ENCODE peak calls at places on chromosomes 11 and 22, in ten cellular contexts. Q is Peyer's patch, P is WTC11, X is HFF-Myc, I is nephron progenitor cell, H is fibroblast of the aortic adventitia, Y is thyroid gland, B is right lobe of liver, L is tibial artery, K is neural crest cell. E is an unnamed sample.

GRCh38 chr11:1303973-1304372 is 5.5 kb downstream of the TOLLIP start:
- DNase-seq in Q (peak; percentile 15), P (no peak), X (no peak), I (no peak), H (peak; percentile 37), Y (peak; percentile 79), B (peak; percentile 64), L (peak; percentile 78), K (no peak), E (no peak)

GRCh38 chr11:130160460-130161090 is 993 bp downstream of the ST14 start:
- DNase-seq in Q (no peak), P (no peak), X (no peak), I (no peak), H (no peak), Y (no peak), B (no peak), L (no peak), K (no peak), E (no peak)

GRCh38 chr11:69609351-69609750 is 31.6 kb upstream of the CCND1 start:
- DNase-seq in Q (no peak), P (no peak), X (no peak), I (no peak), H (no peak), Y (no peak), B (no peak), L (no peak), K (no peak), E (no peak)

GRCh38 chr11:33315822-33316221 is 58.6 kb downstream of the HIPK3 start:
- DNase-seq in Q (no peak), P (no peak), X (no peak), I (no peak), H (no peak), Y (no peak), B (no peak), L (no peak), K (no peak), E (no peak)

GRCh38 chr11:134120143-134120850 is 51.4 kb downstream of the JAM3 start:
- DNase-seq in Q (no peak), P (no peak), X (no peak), I (no peak), H (peak; percentile 97), Y (peak; percentile 42), B (no peak), L (peak; percentile 91), K (no peak), E (peak; percentile 81)

GRCh38 chr11:128575174-128575955 is 12.0 kb downstream of the ETS1 start:
- DNase-seq in Q (no peak), P (no peak), X (no peak), I (no peak), H (peak; percentile 31), Y (no peak), B (no peak), L (no peak), K (no peak), E (no peak)

GRCh38 chr22:41517172-41518047 is 26.9 kb downstream of the POLR3H start:
- DNase-seq in Q (peak; percentile 55), P (peak; percentile 86), X (no peak), I (peak; percentile 82), H (peak; percentile 71), Y (peak; percentile 75), B (peak; percentile 76), L (peak; percentile 89), K (peak; percentile 87), E (no peak)

GRCh38 chr11:61075891-61076290 is 26.4 kb upstream of the CD5 start:
- DNase-seq in Q (no peak), P (no peak), X (no peak), I (no peak), H (peak; percentile 72), Y (no peak), B (no peak), L (peak; percentile 56), K (no peak), E (no peak)

GRCh38 chr11:126799974-126800373 is 200.6 kb downstream of the KIRREL3 start:
- DNase-seq in Q (no peak), P (no peak), X (peak; percentile 35), I (no peak), H (no peak), Y (no peak), B (no peak), L (no peak), K (no peak), E (peak; percentile 53)

GRCh38 chr11:118791015-118791960 is at the start of gene DDX6:
- DNase-seq in Q (peak; percentile 90), P (peak; percentile 91), X (no peak), I (peak; percentile 93), H (peak; percentile 83), Y (peak; percentile 91), B (peak; percentile 93), L (peak; percentile 96), K (peak; percentile 86), E (peak; percentile 74)
- TF ChIP-seq CTCF in Q (peak; percentile 43), P (no peak), X (peak; percentile 33), I (no peak), H (peak; percentile 46), Y (peak; percentile 19), B (no peak), L (no peak), K (peak; percentile 30), E (peak; percentile 37)

GRCh38 chr22:25170426-25170980 is 29.2 kb upstream of the CRYBB3 start:
- DNase-seq in Q (no peak), P (no peak), X (no peak), I (no peak), H (no peak), Y (peak; percentile 66), B (no peak), L (no peak), K (no peak), E (no peak)

GRCh38 chr22:25169278-25170031 is 30.2 kb upstream of the CRYBB3 start:
- DNase-seq in Q (no peak), P (no peak), X (no peak), I (no peak), H (no peak), Y (peak; percentile 56), B (peak; percentile 96), L (no peak), K (no peak), E (no peak)

GRCh38 chr22:25174156-25174887 is 25.3 kb upstream of the CRYBB3 start:
- DNase-seq in Q (no peak), P (no peak), X (no peak), I (no peak), H (no peak), Y (no peak), B (no peak), L (no peak), K (no peak), E (no peak)

GRCh38 chr22:25174888-25175411 is 24.7 kb upstream of the CRYBB3 start:
- DNase-seq in Q (no peak), P (no peak), X (no peak), I (no peak), H (no peak), Y (no peak), B (no peak), L (no peak), K (no peak), E (no peak)

DNA sequence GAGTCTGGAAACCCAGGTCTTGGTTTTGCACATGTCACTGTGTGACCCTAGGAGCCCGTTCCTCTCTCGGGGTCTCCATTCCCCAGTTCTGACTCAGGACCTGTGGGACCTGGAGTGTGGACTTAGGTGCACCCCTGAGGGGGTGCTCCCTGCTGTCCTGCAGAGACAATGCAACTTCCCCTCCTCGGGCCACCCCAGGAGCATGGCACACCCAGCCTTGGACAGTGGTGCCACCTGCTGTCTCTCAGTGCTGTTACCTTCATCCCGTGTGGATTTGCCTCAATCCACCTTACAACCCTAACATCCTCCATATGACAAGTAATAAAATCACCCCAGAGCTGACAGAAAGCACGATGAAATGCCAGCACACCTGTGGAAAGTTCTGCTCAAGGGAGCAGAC is 27.5 kb upstream of the CRYBB3 start:
- DNase-seq in Q (no peak), P (no peak), X (no peak), I (no peak), H (no peak), Y (peak; percentile 41), B (no peak), L (no peak), K (no peak), E (no peak)
- TF ChIP-seq CTCF in Q (peak; percentile 54), P (no peak), X (no peak), I (no peak), H (peak; percentile 21), Y (peak; percentile 48), B (peak; percentile 50), L (peak; percentile 48), K (peak; percentile 48), E (no peak)

GRCh38 chr22:36381513-36382079 is 6.2 kb downstream of the MYH9 start:
- DNase-seq in Q (no peak), P (no peak), X (no peak), I (no peak), H (no peak), Y (no peak), B (no peak), L (no peak), K (no peak), E (no peak)
- TF ChIP-seq CTCF in Q (no peak), P (no peak), X (no peak), I (no peak), H (no peak), Y (no peak), B (no peak), L (no peak), K (no peak), E (no peak)

GRCh38 chr11:27518522-27518921 is 12.0 kb upstream of the LIN7C start:
- DNase-seq in Q (no peak), P (no peak), X (no peak), I (no peak), H (no peak), Y (no peak), B (no peak), L (no peak), K (no peak), E (no peak)

GRCh38 chr11:27520226-27520625 is 13.7 kb upstream of the LIN7C start:
- DNase-seq in Q (no peak), P (no peak), X (no peak), I (no peak), H (no peak), Y (no peak), B (no peak), L (no peak), K (no peak), E (no peak)

GRCh38 chr11:27528711-27529110 is 22.1 kb upstream of the LIN7C start:
- DNase-seq in Q (no peak), P (no peak), X (no peak), I (no peak), H (no peak), Y (no peak), B (no peak), L (no peak), K (no peak), E (no peak)

GRCh38 chr11:27525824-27526516 is 19.4 kb upstream of the LIN7C start:
- DNase-seq in Q (no peak), P (no peak), X (no peak), I (no peak), H (no peak), Y (no peak), B (no peak), L (no peak), K (no peak), E (no peak)

DNA sequence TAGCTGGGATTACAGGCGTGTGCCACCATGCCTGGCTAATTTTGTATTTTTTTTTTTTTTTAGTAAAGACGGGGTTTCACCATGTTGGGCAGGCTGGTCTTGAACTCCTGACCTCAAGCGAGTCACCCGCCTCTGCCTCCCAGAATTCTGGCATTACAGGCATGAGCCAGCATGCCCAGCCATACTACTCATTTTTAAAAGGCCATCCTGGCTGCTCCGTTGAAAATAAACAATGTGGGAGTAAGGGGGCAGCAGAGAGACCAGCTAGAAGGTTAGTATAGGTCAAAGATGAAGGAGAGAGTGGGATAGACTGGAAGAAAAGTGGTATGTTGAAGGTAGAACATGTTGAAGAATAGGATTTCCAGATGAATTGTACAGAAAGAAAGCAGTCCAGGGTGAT is 17.6 kb upstream of the LIN7C start:
- DNase-seq in Q (no peak), P (peak; percentile 42), X (peak; percentile 33), I (no peak), H (peak; percentile 30), Y (no peak), B (no peak), L (no peak), K (no peak), E (no peak)
- TF ChIP-seq CTCF in Q (no peak), P (no peak), X (peak; percentile 15), I (no peak), H (peak; percentile 33), Y (no peak), B (no peak), L (no peak), K (peak; percentile 27), E (no peak)

E was measured in AG09319.